ENCODE peak calls at places on chromosome 16, in ten cellular contexts. H, Y, A, P, N, G, Z, L, K and V are unnamed samples.

GRCh38 chr16:30786115-30786935 is 680 bp downstream of the ZNF629 start:
- DNase-seq in L (peak; percentile 71), Y (no peak), A (no peak), K (no peak), G (peak; percentile 71), P (peak; percentile 79), N (peak; percentile 76), H (peak; percentile 85), Z (no peak), V (no peak)

GRCh38 chr16:89052824-89053724 is 40.6 kb upstream of the ACSF3 start:
- DNase-seq in P (no peak), Z (no peak), K (no peak), H (no peak), Y (no peak), G (no peak), A (no peak), L (no peak), N (no peak), V (no peak)

GRCh38 chr16:46688101-46688656 is 799 bp downstream of the VPS35 start:
- DNase-seq in N (no peak), A (no peak), Y (no peak), K (peak; percentile 67), H (no peak), P (no peak), L (peak; percentile 30), Z (no peak), G (no peak), V (no peak)

GRCh38 chr16:11585460-11586374 is 1.0 kb downstream of the LITAF start:
- DNase-seq in A (peak; percentile 10), K (peak; percentile 73), L (no peak), Z (no peak), N (peak; percentile 73), G (no peak), H (peak; percentile 43), Y (no peak), P (peak; percentile 39), V (peak; percentile 47)

GRCh38 chr16:67389911-67390815 is 3.1 kb downstream of the TPPP3 start:
- DNase-seq in Z (no peak), N (peak; percentile 80), G (no peak), L (no peak), H (no peak), Y (no peak), P (no peak), A (no peak), K (peak; percentile 68), V (no peak)

GRCh38 chr16:10625595-10626357 is 45.4 kb upstream of the EMP2 start:
- DNase-seq in K (no peak), A (no peak), P (no peak), Z (no peak), G (no peak), L (no peak), H (no peak), Y (no peak), N (no peak), V (no peak)

GRCh38 chr16:8990445-8990844 is 26.7 kb upstream of the USP7 start:
- DNase-seq in H (no peak), K (no peak), L (no peak), N (no peak), G (no peak), Z (no peak), A (no peak), P (no peak), Y (no peak), V (no peak)

GRCh38 chr16:10868562-10869469 is 8.2 kb upstream of the CIITA start:
- DNase-seq in G (no peak), L (no peak), N (peak; percentile 74), A (no peak), P (no peak), Z (no peak), K (no peak), H (no peak), Y (no peak), V (no peak)

GRCh38 chr16:4962716-4963115 is 4.6 kb downstream of the SEC14L5 start:
- DNase-seq in G (no peak), P (no peak), N (no peak), K (no peak), Y (no peak), A (no peak), L (no peak), H (no peak), Z (no peak), V (no peak)

GRCh38 chr16:988465-989353 is 7.1 kb downstream of the SOX8 start:
- DNase-seq in K (no peak), L (no peak), N (no peak), P (no peak), Y (no peak), Z (no peak), G (no peak), A (no peak), H (no peak), V (no peak)

DNA sequence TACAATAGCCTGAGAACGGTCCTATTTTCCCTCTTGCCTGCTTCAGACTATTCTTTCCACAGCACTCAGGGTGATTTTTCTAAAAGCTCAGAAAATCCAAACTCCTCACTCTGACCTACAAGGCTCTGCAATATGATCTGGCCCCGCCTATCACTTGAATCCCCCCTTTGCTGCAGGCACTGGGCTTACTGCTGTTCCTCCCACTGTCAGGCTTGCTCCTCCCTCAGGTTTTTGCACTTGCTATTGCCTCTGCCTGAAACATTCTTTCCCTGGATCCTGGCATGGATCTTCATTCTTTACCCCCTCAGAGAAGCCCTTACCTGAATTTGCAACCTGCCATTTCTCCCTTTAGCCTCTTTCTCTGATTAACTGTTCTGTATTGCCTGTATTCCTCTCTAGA is 52.3 kb downstream of the RPGRIP1L start:
- DNase-seq in K (no peak), Y (no peak), P (peak; percentile 46), A (no peak), H (no peak), L (peak; percentile 9), G (peak; percentile 45), N (no peak), Z (no peak), V (no peak)
- H3K27me3 ChIP-seq in K (no peaks in the 10 kb centered on the region), Y (no peaks in the 10 kb centered on the region), P (no peaks in the 10 kb centered on the region), A (no peaks in the 10 kb centered on the region), H (no peaks in the 10 kb centered on the region), L (no peaks in the 10 kb centered on the region), G (no peaks in the 10 kb centered on the region), N (no peaks in the 10 kb centered on the region), Z (no peaks in the 10 kb centered on the region), V (no peaks in the 10 kb centered on the region)

DNA sequence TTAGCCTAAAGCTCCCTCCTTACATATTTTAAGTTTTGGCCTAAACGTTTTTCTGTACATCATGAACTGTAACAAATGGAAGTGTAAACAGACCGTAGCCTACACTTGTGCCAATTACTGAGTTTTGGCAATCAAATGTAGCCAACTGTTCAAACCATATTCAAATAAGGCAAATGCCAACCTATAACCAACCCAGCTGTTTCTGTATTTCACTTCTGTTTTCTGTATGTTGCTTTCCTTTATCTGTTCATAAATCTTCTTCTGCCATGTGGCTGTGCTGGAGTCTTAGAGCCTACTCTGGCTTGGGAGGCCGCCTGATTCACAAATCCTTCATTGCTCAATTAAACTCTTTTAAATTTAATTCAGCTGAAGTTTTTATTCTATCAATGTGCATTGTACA is 6.9 kb upstream of the C16orf78 start:
- DNase-seq in Z (no peak), L (no peak), G (no peak), Y (no peak), H (no peak), A (no peak), P (no peak), N (no peak), K (no peak), V (no peak)
- H3K27ac ChIP-seq in Z (no peak overlapping the region), L (no peak overlapping the region), G (no peak overlapping the region), Y (no peak overlapping the region), H (no peak overlapping the region), A (no peak overlapping the region), P (no peak overlapping the region), N (no peak overlapping the region), K (no peak overlapping the region), V (no peak overlapping the region)

GRCh38 chr16:22336581-22336980 is 37.8 kb downstream of the CDR2 start:
- DNase-seq in G (no peak), L (no peak), Z (no peak), Y (no peak), H (no peak), P (no peak), K (no peak), A (no peak), N (no peak), V (no peak)
- H3K27me3 ChIP-seq in G (no peaks in the 10 kb centered on the region), L (no peaks in the 10 kb centered on the region), Z (no peaks in the 10 kb centered on the region), Y (no peaks in the 10 kb centered on the region), H (no peaks in the 10 kb centered on the region), P (no peaks in the 10 kb centered on the region), K (no peaks in the 10 kb centered on the region), A (no peaks in the 10 kb centered on the region), N (no peaks in the 10 kb centered on the region), V (no peaks in the 10 kb centered on the region)

GRCh38 chr16:2967721-2968161 is 1.4 kb upstream of the PAQR4 start:
- DNase-seq in A (no peak), Y (no peak), H (no peak), Z (no peak), K (no peak), P (no peak), G (no peak), L (no peak), N (no peak), V (no peak)

GRCh38 chr16:2966803-2967184 is 2.4 kb upstream of the PAQR4 start:
- DNase-seq in A (no peak), H (no peak), Z (no peak), Y (no peak), P (no peak), L (peak; percentile 16), G (peak; percentile 29), N (peak; percentile 79), K (no peak), V (no peak)

GRCh38 chr16:2967211-2967631 is 1.9 kb upstream of the PAQR4 start:
- DNase-seq in N (no peak), Z (no peak), A (no peak), P (no peak), Y (no peak), G (no peak), L (no peak), K (no peak), H (no peak), V (no peak)

GRCh38 chr16:2964416-2965223 is 545 bp downstream of the KREMEN2 start:
- DNase-seq in N (no peak), A (peak; percentile 66), Y (no peak), H (no peak), K (peak; percentile 60), Z (no peak), L (no peak), G (peak; percentile 96), P (peak; percentile 96), V (peak; percentile 67)

DNA sequence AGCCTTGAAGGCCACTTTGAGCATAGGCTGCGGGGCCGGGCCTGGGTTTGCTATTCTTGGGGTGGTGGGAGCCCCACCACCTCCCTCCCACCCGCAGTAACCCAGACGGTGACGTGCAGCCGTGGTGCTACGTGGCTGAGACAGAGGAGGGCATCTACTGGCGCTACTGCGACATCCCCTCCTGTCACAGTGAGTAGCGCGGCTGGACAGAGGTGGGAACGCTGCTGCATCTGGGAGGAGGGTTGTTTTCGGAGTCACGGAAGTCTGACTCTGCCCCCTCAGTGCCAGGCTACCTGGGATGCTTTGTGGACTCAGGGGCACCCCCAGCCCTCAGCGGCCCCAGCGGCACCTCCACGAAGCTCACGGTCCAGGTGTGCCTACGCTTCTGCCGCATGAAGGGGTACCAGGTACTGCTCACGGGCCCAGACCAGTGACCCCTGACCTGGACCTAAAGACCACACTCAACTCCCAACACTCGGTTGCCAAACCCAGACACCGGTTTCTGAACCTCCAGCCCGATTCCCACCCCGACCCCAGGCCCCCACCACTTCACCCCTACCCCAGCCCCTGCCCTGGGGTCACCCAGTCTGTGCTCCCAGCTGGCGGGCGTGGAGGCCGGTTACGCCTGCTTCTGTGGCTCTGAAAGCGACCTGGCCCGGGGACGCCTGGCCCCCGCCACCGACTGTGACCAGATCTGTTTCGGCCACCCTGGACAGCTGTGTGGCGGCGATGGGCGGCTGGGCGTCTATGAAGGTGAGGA is 2.1 kb downstream of the KREMEN2 start:
- DNase-seq in A (no peak), G (peak; percentile 1), Z (no peak), P (no peak), Y (no peak), K (no peak), H (no peak), N (no peak), L (no peak), V (peak; percentile 47)
- H3K27ac ChIP-seq in A (no peak overlapping the region), G (no peak overlapping the region), Z (no peak overlapping the region), P (no peak overlapping the region), Y (no peak overlapping the region), K (no peak overlapping the region), H (no peak overlapping the region), N (no peak overlapping the region), L (no peak overlapping the region), V (no peak overlapping the region)